ENCODE peak calls at places on chromosomes 11 and 22, in nine cellular contexts. L is stromal cell of bone marrow; M is left ventricle myocardium inferior; X is colonic mucosa; T is head of caudate nucleus; F is stimulated activated CD4-positive, alpha-beta T cell treated with anti-CD3 and anti-CD28 coated beads, Interleukin-12 subunit alpha, Interleukin-12 subunit beta, amount 100 ng/mL, for 48 hours; A is stimulated activated naive CD8-positive, alpha-beta T cell treated with anti-CD3 and anti-CD28 coated beads, Interleukin-15, Interleukin-2, amounts not matched to agents 100 U/mL and 50 U/mL, for 24 hours; P is GM12891; R is HEK293T. U is an unnamed sample.
A peak's percentile ranks its signal among the peaks of the same experiment; 100 is the strongest.

GRCh38 chr11:125663910-125664309 is 16.7 kb downstream of the ACRV1 start:
- DNase-seq in R (no peak), L (no peak), F (no peak), T (no peak), P (no peak), X (no peak), M (no peak), A (no peak), U (no peak)

GRCh38 chr11:130472434-130472961 is 24.1 kb downstream of the ADAMTS15 start:
- DNase-seq in F (no peak), L (no peak), A (no peak), T (no peak), P (no peak), R (no peak), X (no peak), M (no peak), U (no peak)

GRCh38 chr11:5071815-5072214 is 2.4 kb downstream of the OR52E1 start:
- DNase-seq in A (no peak), F (no peak), L (no peak), R (no peak), T (no peak), P (no peak), M (no peak), X (no peak), U (no peak)

GRCh38 chr11:102177974-102178631 is 67.9 kb downstream of the YAP1 start:
- DNase-seq in L (peak; percentile 85), T (no peak), A (no peak), X (no peak), F (no peak), P (no peak), M (no peak), R (no peak), U (no peak)

GRCh38 chr22:36406721-36407120 is 19.0 kb upstream of the MYH9 start:
- DNase-seq in F (no peak), L (no peak), M (no peak), X (no peak), P (no peak), R (no peak), T (no peak), A (no peak), U (no peak)

GRCh38 chr11:78907636-78908035 is 333.0 kb upstream of the NARS2 start:
- DNase-seq in P (no peak), L (no peak), F (no peak), M (no peak), T (no peak), X (no peak), A (no peak), R (no peak), U (no peak)

GRCh38 chr11:131468565-131468964 is 98.2 kb downstream of the NTM start:
- DNase-seq in M (no peak), A (no peak), X (no peak), R (no peak), L (no peak), F (no peak), T (no peak), P (no peak), U (no peak)

GRCh38 chr22:36359172-36359973 is 28.4 kb downstream of the MYH9 start:
- DNase-seq in P (no peak), T (no peak), F (no peak), X (no peak), L (no peak), A (no peak), R (no peak), M (no peak), U (no peak)

GRCh38 chr11:10181811-10182210 is 112.2 kb downstream of the SBF2 start:
- DNase-seq in L (peak; percentile 19), T (no peak), X (no peak), P (no peak), A (no peak), F (no peak), M (no peak), R (no peak), U (no peak)

GRCh38 chr11:17695454-17696441 is 23.6 kb upstream of the MYOD1 start:
- DNase-seq in F (no peak), P (no peak), R (no peak), A (no peak), M (no peak), L (no peak), X (no peak), T (no peak), U (no peak)

GRCh38 chr11:114026355-114026754 is 33.2 kb upstream of the ZBTB16 start:
- DNase-seq in R (peak; percentile 60), A (peak; percentile 17), M (no peak), T (no peak), F (no peak), L (no peak), X (no peak), P (no peak), U (peak; percentile 48)

GRCh38 chr11:46075168-46075567 is 46.1 kb downstream of the PHF21A start:
- DNase-seq in A (no peak), X (no peak), F (no peak), T (no peak), R (no peak), M (no peak), L (no peak), P (no peak), U (no peak)

GRCh38 chr11:21909145-21909544 is 283.7 kb upstream of the ANO5 start:
- DNase-seq in L (no peak), T (no peak), P (no peak), M (no peak), X (no peak), F (no peak), A (no peak), R (no peak), U (no peak)

GRCh38 chr11:61793829-61794204 is 1.1 kb downstream of the FEN1 start:
- DNase-seq in F (no peak), X (no peak), R (no peak), L (no peak), T (no peak), P (no peak), M (no peak), A (no peak), U (no peak)

GRCh38 chr11:128917144-128917684 is 25.5 kb downstream of the TP53AIP1 start:
- DNase-seq in A (no peak), R (no peak), L (no peak), M (peak; percentile 0), P (no peak), T (no peak), X (no peak), F (no peak), U (no peak)

GRCh38 chr11:134062255-134063030 is 6.4 kb upstream of the JAM3 start:
- DNase-seq in P (no peak), F (no peak), M (no peak), A (no peak), T (no peak), L (no peak), R (no peak), X (no peak), U (no peak)

GRCh38 chr11:134275534-134276395 is at the start of gene GLB1L3:
- DNase-seq in F (peak; percentile 70), X (no peak), P (peak; percentile 46), R (peak; percentile 68), M (no peak), L (no peak), A (peak; percentile 80), T (peak; percentile 71), U (no peak)

GRCh38 chr11:77088236-77089003 is 14.2 kb upstream of the OMP start:
- DNase-seq in A (no peak), P (no peak), F (no peak), T (no peak), R (no peak), L (no peak), X (peak; percentile 81), M (peak; percentile 9), U (no peak)

GRCh38 chr22:43216738-43217137 is 29.8 kb upstream of the TTLL12 start:
- DNase-seq in R (no peak), T (no peak), A (no peak), X (no peak), M (no peak), F (no peak), P (no peak), L (no peak), U (no peak)

GRCh38 chr11:126700773-126701554 is 299.6 kb downstream of the KIRREL3 start:
- DNase-seq in X (no peak), A (no peak), F (no peak), T (peak; percentile 44), M (no peak), R (no peak), P (no peak), L (no peak), U (no peak)

GRCh38 chr11:27451528-27451927 is 21.1 kb downstream of the LGR4 start:
- DNase-seq in T (no peak), L (peak; percentile 34), R (no peak), F (no peak), A (no peak), X (no peak), P (no peak), M (no peak), U (no peak)

GRCh38 chr11:113167599-113167998 is 146.8 kb upstream of the TTC12 start:
- DNase-seq in R (no peak), F (no peak), M (peak; percentile 25), P (no peak), T (peak; percentile 59), X (no peak), L (no peak), A (no peak), U (no peak)

GRCh38 chr11:11010624-11011127 is 152.8 kb upstream of the ZBED5 start:
- DNase-seq in X (peak; percentile 34), P (no peak), L (no peak), M (peak; percentile 34), R (peak; percentile 50), F (no peak), A (no peak), T (peak; percentile 55), U (no peak)

GRCh38 chr11:134951305-134951700 is 539.3 kb upstream of the B3GAT1 start:
- DNase-seq in A (no peak), T (peak; percentile 43), R (no peak), X (no peak), F (no peak), L (peak; percentile 73), M (no peak), P (no peak), U (no peak)

GRCh38 chr11:86681039-86681745 is 8.8 kb upstream of the ME3 start:
- DNase-seq in T (no peak), R (no peak), L (no peak), F (no peak), P (no peak), X (no peak), A (no peak), M (no peak), U (peak; percentile 73)

GRCh38 chr11:128498846-128499245 is 88.5 kb downstream of the ETS1 start:
- DNase-seq in A (no peak), X (no peak), T (no peak), M (no peak), R (no peak), F (no peak), P (no peak), L (peak; percentile 67), U (no peak)

GRCh38 chr11:78961938-78962701 is 387.5 kb upstream of the NARS2 start:
- DNase-seq in T (peak; percentile 55), A (no peak), X (no peak), P (peak; percentile 22), M (no peak), F (no peak), L (no peak), R (no peak), U (no peak)

GRCh38 chr22:49992921-49993648 is 19.5 kb downstream of the IL17REL start:
- DNase-seq in P (peak; percentile 82), A (peak; percentile 80), X (peak; percentile 71), F (peak; percentile 57), L (peak; percentile 13), M (peak; percentile 61), T (peak; percentile 95), R (peak; percentile 77), U (no peak)

GRCh38 chr11:444397-445144 is 2.8 kb upstream of the ANO9 start:
- DNase-seq in P (no peak), T (peak; percentile 37), R (no peak), X (peak; percentile 79), M (no peak), F (no peak), L (no peak), A (no peak), U (no peak)

GRCh38 chr11:127620660-127621059 is 620.1 kb upstream of the KIRREL3 start:
- DNase-seq in R (no peak), L (no peak), F (no peak), P (no peak), T (no peak), A (no peak), X (no peak), M (no peak), U (no peak)

GRCh38 chr11:126645206-126645605 is 289.7 kb downstream of the ST3GAL4 start:
- DNase-seq in M (no peak), T (no peak), L (no peak), X (no peak), P (no peak), F (no peak), A (no peak), R (no peak), U (no peak)